ENCODE peak calls at places on chromosomes 1 and 21, in five cellular contexts. One of them, this sample, is unnamed.

GRCh38 chr21:42566524-42567180 is 53.0 kb downstream of the SLC37A1 start:
- DNase-seq in suprapubic skin: peak
- DNase-seq in CD8-positive, alpha-beta memory T cell: peak
- DNase-seq in AG04450: no peak
- DNase-seq in osteoblast: peak
- DNase-seq in this sample: peak

GRCh38 chr1:63116016-63116415 is 206.4 kb upstream of the FOXD3 start:
- DNase-seq in suprapubic skin: no peak
- DNase-seq in CD8-positive, alpha-beta memory T cell: no peak
- DNase-seq in AG04450: no peak
- DNase-seq in osteoblast: no peak
- DNase-seq in this sample: no peak

GRCh38 chr1:113275691-113276090 is 114.6 kb upstream of the MAGI3 start:
- DNase-seq in suprapubic skin: no peak
- DNase-seq in CD8-positive, alpha-beta memory T cell: no peak
- DNase-seq in AG04450: no peak
- DNase-seq in osteoblast: no peak
- DNase-seq in this sample: no peak

GRCh38 chr1:219090618-219091017 is 83.1 kb upstream of the LYPLAL1 start:
- DNase-seq in suprapubic skin: no peak
- DNase-seq in CD8-positive, alpha-beta memory T cell: no peak
- DNase-seq in AG04450: no peak
- DNase-seq in osteoblast: no peak
- DNase-seq in this sample: no peak

GRCh38 chr1:208437416-208437815 is 193.2 kb upstream of the PLXNA2 start:
- DNase-seq in suprapubic skin: no peak
- DNase-seq in CD8-positive, alpha-beta memory T cell: no peak
- DNase-seq in AG04450: no peak
- DNase-seq in osteoblast: no peak
- DNase-seq in this sample: no peak

GRCh38 chr21:34795152-34796141 is 126.7 kb downstream of the CLIC6 start:
- DNase-seq in suprapubic skin: no peak
- DNase-seq in CD8-positive, alpha-beta memory T cell: no peak
- DNase-seq in AG04450: no peak
- DNase-seq in osteoblast: peak
- DNase-seq in this sample: no peak

GRCh38 chr21:35420658-35421057 is 371.6 kb upstream of the RUNX1 start:
- DNase-seq in suprapubic skin: no peak
- DNase-seq in CD8-positive, alpha-beta memory T cell: no peak
- DNase-seq in AG04450: no peak
- DNase-seq in osteoblast: no peak
- DNase-seq in this sample: peak

GRCh38 chr1:41578712-41579335 is 94.3 kb upstream of the EDN2 start:
- DNase-seq in suprapubic skin: no peak
- DNase-seq in CD8-positive, alpha-beta memory T cell: no peak
- DNase-seq in AG04450: no peak
- DNase-seq in osteoblast: peak
- DNase-seq in this sample: no peak

GRCh38 chr1:234955107-234955731 is 173.4 kb downstream of the TOMM20 start:
- DNase-seq in suprapubic skin: peak
- DNase-seq in CD8-positive, alpha-beta memory T cell: no peak
- DNase-seq in AG04450: no peak
- DNase-seq in osteoblast: peak
- DNase-seq in this sample: peak

GRCh38 chr1:2583331-2583791 is 3.2 kb upstream of the PRXL2B start:
- DNase-seq in suprapubic skin: no peak
- DNase-seq in CD8-positive, alpha-beta memory T cell: peak
- DNase-seq in AG04450: no peak
- DNase-seq in osteoblast: peak
- DNase-seq in this sample: no peak

GRCh38 chr1:171292799-171293198 is 21.2 kb upstream of the FMO4 start:
- DNase-seq in suprapubic skin: no peak
- DNase-seq in CD8-positive, alpha-beta memory T cell: no peak
- DNase-seq in AG04450: no peak
- DNase-seq in osteoblast: peak
- DNase-seq in this sample: no peak

GRCh38 chr1:55039342-55040082 is at the start of gene PCSK9:
- DNase-seq in suprapubic skin: no peak
- DNase-seq in CD8-positive, alpha-beta memory T cell: no peak
- DNase-seq in AG04450: no peak
- DNase-seq in osteoblast: peak
- DNase-seq in this sample: peak

GRCh38 chr1:241250465-241250864 is 106.5 kb downstream of the RGS7 start:
- DNase-seq in suprapubic skin: no peak
- DNase-seq in CD8-positive, alpha-beta memory T cell: no peak
- DNase-seq in AG04450: no peak
- DNase-seq in osteoblast: no peak
- DNase-seq in this sample: no peak

GRCh38 chr1:16122916-16123315 is 33.0 kb downstream of the EPHA2 start:
- DNase-seq in suprapubic skin: no peak
- DNase-seq in CD8-positive, alpha-beta memory T cell: peak
- DNase-seq in AG04450: peak
- DNase-seq in osteoblast: peak
- DNase-seq in this sample: peak

GRCh38 chr1:9068971-9069323 is 488 bp downstream of the SLC2A5 start:
- DNase-seq in suprapubic skin: no peak
- DNase-seq in CD8-positive, alpha-beta memory T cell: no peak
- DNase-seq in AG04450: no peak
- DNase-seq in osteoblast: peak
- DNase-seq in this sample: no peak

GRCh38 chr1:3007298-3008147 is 13.7 kb upstream of the ACTRT2 start:
- DNase-seq in suprapubic skin: no peak
- DNase-seq in CD8-positive, alpha-beta memory T cell: no peak
- DNase-seq in AG04450: no peak
- DNase-seq in osteoblast: peak
- DNase-seq in this sample: no peak

GRCh38 chr1:64848136-64848535 is 103.3 kb downstream of the RAVER2 start:
- DNase-seq in suprapubic skin: no peak
- DNase-seq in CD8-positive, alpha-beta memory T cell: no peak
- DNase-seq in AG04450: no peak
- DNase-seq in osteoblast: no peak
- DNase-seq in this sample: no peak

GRCh38 chr1:87956072-87956471 is 627.4 kb downstream of the LMO4 start:
- DNase-seq in suprapubic skin: no peak
- DNase-seq in CD8-positive, alpha-beta memory T cell: no peak
- DNase-seq in AG04450: peak
- DNase-seq in osteoblast: peak
- DNase-seq in this sample: no peak

GRCh38 chr1:63831409-63831808 is 57.6 kb downstream of the ROR1 start:
- DNase-seq in suprapubic skin: no peak
- DNase-seq in CD8-positive, alpha-beta memory T cell: no peak
- DNase-seq in AG04450: no peak
- DNase-seq in osteoblast: no peak
- DNase-seq in this sample: no peak

GRCh38 chr1:75611014-75611413 is at the start of gene SLC44A5:
- DNase-seq in suprapubic skin: no peak
- DNase-seq in CD8-positive, alpha-beta memory T cell: no peak
- DNase-seq in AG04450: no peak
- DNase-seq in osteoblast: no peak
- DNase-seq in this sample: no peak

GRCh38 chr1:232499151-232499550 is 130.8 kb downstream of the SIPA1L2 start:
- DNase-seq in suprapubic skin: no peak
- DNase-seq in CD8-positive, alpha-beta memory T cell: no peak
- DNase-seq in AG04450: no peak
- DNase-seq in osteoblast: no peak
- DNase-seq in this sample: no peak

GRCh38 chr1:11944358-11944981 is 10.0 kb downstream of the PLOD1 start:
- DNase-seq in suprapubic skin: no peak
- DNase-seq in CD8-positive, alpha-beta memory T cell: no peak
- DNase-seq in AG04450: no peak
- DNase-seq in osteoblast: peak
- DNase-seq in this sample: no peak

GRCh38 chr1:8396912-8397406 is 79.0 kb downstream of the SLC45A1 start:
- DNase-seq in suprapubic skin: no peak
- DNase-seq in CD8-positive, alpha-beta memory T cell: no peak
- DNase-seq in AG04450: peak
- DNase-seq in osteoblast: peak
- DNase-seq in this sample: no peak

GRCh38 chr1:25563330-25564215 is 20.2 kb downstream of the LDLRAP1 start:
- DNase-seq in suprapubic skin: no peak
- DNase-seq in CD8-positive, alpha-beta memory T cell: no peak
- DNase-seq in AG04450: no peak
- DNase-seq in osteoblast: peak
- DNase-seq in this sample: no peak

GRCh38 chr1:17212487-17213121 is 7.7 kb downstream of the PADI1 start:
- DNase-seq in suprapubic skin: no peak
- DNase-seq in CD8-positive, alpha-beta memory T cell: peak
- DNase-seq in AG04450: peak
- DNase-seq in osteoblast: peak
- DNase-seq in this sample: peak

GRCh38 chr1:225460737-225461532 is 33.1 kb upstream of the LBR start:
- DNase-seq in suprapubic skin: peak
- DNase-seq in CD8-positive, alpha-beta memory T cell: peak
- DNase-seq in AG04450: no peak
- DNase-seq in osteoblast: peak
- DNase-seq in this sample: no peak

GRCh38 chr1:37905624-37906196 is 41.1 kb downstream of the INPP5B start:
- DNase-seq in suprapubic skin: no peak
- DNase-seq in CD8-positive, alpha-beta memory T cell: no peak
- DNase-seq in AG04450: no peak
- DNase-seq in osteoblast: no peak
- DNase-seq in this sample: no peak

GRCh38 chr1:158951956-158952355 is 20.6 kb downstream of the PYHIN1 start:
- DNase-seq in suprapubic skin: no peak
- DNase-seq in CD8-positive, alpha-beta memory T cell: no peak
- DNase-seq in AG04450: no peak
- DNase-seq in osteoblast: no peak
- DNase-seq in this sample: no peak

GRCh38 chr1:66711420-66711819 is 40.8 kb upstream of the DYNLT5 start:
- DNase-seq in suprapubic skin: no peak
- DNase-seq in CD8-positive, alpha-beta memory T cell: no peak
- DNase-seq in AG04450: no peak
- DNase-seq in osteoblast: peak
- DNase-seq in this sample: no peak

DNA sequence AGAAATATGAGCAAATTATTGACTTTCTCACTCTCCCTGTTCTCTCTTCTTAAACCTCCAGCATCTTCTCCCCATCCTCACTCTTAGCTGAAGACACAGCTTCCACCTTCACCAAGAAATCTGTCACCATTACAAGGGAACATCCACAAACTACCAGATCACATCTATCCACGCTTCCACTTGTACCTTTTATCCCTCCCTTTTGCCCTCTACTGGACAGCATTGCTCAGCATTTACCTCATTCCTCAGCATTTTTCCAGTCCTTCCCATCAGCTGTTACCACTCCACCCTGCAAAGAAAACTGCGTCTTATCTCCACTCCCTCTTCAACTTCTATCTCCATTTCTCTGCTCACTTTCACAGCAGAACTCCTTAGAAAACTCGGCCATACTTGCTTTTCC is 42.6 kb downstream of the KCNJ6 start:
- DNase-seq in suprapubic skin: no peak
- DNase-seq in CD8-positive, alpha-beta memory T cell: no peak
- DNase-seq in AG04450: no peak
- DNase-seq in osteoblast: no peak
- DNase-seq in this sample: no peak
- H3K27ac ChIP-seq in suprapubic skin: no peak
- H3K27ac ChIP-seq in CD8-positive, alpha-beta memory T cell: no peak
- H3K27ac ChIP-seq in AG04450: no peak
- H3K27ac ChIP-seq in osteoblast: no peak
- H3K27ac ChIP-seq in this sample: no peak

DNA sequence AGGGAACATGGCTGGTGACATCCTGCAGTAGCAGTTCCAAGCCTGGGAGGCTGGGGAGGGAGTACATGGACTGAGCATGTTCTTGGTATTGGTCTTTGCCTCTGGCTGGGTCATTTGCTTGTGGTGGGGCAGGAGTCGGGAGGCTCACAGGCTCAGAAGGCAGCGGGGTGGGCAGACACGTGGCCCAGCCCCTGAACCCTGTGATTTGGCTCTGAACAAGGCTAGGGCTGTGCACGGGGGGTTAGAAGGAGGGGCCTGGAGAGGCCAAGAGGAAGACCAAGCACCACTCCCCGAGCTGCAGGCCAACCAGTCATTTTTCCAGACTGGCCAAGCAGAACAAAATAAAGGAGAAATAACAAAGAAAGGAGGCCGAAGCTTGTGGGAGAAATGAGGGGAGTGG is 9.7 kb upstream of the PRELP start:
- DNase-seq in suprapubic skin: peak
- DNase-seq in CD8-positive, alpha-beta memory T cell: no peak
- DNase-seq in AG04450: no peak
- DNase-seq in osteoblast: no peak
- DNase-seq in this sample: no peak
- H3K27ac ChIP-seq in suprapubic skin: peak
- H3K27ac ChIP-seq in CD8-positive, alpha-beta memory T cell: no peak
- H3K27ac ChIP-seq in AG04450: no peak
- H3K27ac ChIP-seq in osteoblast: no peak
- H3K27ac ChIP-seq in this sample: peak

DNA sequence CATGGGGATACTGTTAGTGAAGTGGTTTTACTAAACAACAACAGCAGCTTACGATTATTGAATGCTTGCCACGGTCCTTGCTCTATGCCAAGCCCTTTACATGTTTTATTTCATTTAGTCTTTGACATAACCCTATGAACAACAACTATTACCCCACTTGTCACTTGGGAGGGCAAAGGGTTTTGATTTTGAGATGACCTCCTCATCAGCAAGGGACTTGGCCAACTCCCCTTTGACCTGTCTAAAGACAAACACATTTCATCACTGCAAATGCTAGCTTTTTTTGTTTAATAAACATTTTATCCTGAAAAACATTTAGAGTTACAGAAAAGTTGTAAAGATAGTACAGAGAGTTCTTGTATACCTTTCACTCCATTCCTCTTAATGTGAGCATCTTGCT is 152.5 kb upstream of the WNT4 start:
- DNase-seq in suprapubic skin: no peak
- DNase-seq in CD8-positive, alpha-beta memory T cell: no peak
- DNase-seq in AG04450: no peak
- DNase-seq in osteoblast: no peak
- DNase-seq in this sample: no peak
- H3K27ac ChIP-seq in suprapubic skin: no peak
- H3K27ac ChIP-seq in CD8-positive, alpha-beta memory T cell: no peak
- H3K27ac ChIP-seq in AG04450: no peak
- H3K27ac ChIP-seq in osteoblast: no peak
- H3K27ac ChIP-seq in this sample: no peak

DNA sequence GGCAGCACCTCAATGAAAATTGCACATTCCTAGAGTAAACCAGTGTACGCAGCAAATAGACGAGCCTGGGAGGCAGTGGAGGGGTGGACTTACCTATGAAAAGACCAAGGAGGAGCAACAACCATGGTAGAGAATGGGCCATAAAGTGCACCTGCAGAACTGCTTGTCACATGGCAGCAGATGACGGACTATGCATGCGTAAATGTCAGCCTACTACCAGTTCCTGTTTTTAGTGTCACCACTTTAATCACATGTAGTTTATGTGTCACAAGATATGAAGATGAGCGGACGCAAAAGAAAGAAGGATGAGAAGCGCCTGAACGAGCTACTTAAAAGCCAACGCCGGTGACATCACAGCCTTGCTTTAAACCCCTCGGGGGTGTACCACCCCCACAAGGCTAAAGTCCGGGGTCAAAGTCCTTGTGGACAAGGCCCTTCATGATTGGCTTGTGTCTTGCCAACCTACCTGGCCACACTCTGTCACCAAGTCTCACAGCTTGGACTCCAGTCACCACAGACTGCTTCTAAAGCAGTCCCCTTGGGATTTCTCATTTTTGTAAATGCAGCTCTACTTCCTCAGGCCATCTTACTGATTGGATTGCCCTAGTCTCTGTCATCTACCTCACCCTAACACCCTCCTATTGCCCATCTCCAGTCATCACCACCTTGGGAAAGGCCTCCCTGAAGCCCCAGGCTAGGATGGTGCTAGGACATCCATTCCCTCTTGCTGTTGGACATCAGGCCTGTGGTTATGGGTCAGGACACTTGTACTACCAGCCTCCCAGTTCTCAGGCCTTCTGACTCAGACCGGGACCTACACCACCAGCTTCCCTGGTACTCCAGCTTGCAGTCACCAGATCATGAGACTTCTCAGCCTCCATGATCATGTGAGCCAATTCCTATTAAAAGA is 6.0 kb upstream of the LY9 start:
- DNase-seq in suprapubic skin: no peak
- DNase-seq in CD8-positive, alpha-beta memory T cell: no peak
- DNase-seq in AG04450: no peak
- DNase-seq in osteoblast: no peak
- DNase-seq in this sample: no peak
- H3K27ac ChIP-seq in suprapubic skin: no peak
- H3K27ac ChIP-seq in CD8-positive, alpha-beta memory T cell: no peak
- H3K27ac ChIP-seq in AG04450: no peak
- H3K27ac ChIP-seq in osteoblast: no peak
- H3K27ac ChIP-seq in this sample: no peak

This sample was measured in lower lobe of right lung.